ENCODE peak calls at places on chromosome 15, in six cellular contexts. F, O, A, I, T and Q are unnamed samples.

GRCh38 chr15:55277116-55277564 is 12.5 kb downstream of the RAB27A start:
- DNase-seq in F (no peak), O (no peak), A (no peak), I (peak), T (no peak), Q (no peak)

GRCh38 chr15:39417766-39418165 is 163.1 kb upstream of the THBS1 start:
- DNase-seq in F (no peak), O (no peak), A (no peak), I (no peak), T (no peak), Q (no peak)

GRCh38 chr15:56931674-56932507 is 13.4 kb downstream of the TCF12 start:
- DNase-seq in F (no peak), O (no peak), A (no peak), I (no peak), T (no peak), Q (no peak)

GRCh38 chr15:79962178-79962577 is 8.8 kb downstream of the BCL2A1 start:
- DNase-seq in F (no peak), O (no peak), A (no peak), I (no peak), T (no peak), Q (no peak)

GRCh38 chr15:37291920-37292319 is 191.6 kb upstream of the MEIS2 start:
- DNase-seq in F (no peak), O (no peak), A (no peak), I (no peak), T (no peak), Q (no peak)

GRCh38 chr15:78103406-78104118 is 11.2 kb downstream of the SH2D7 start:
- DNase-seq in F (no peak), O (no peak), A (no peak), I (peak), T (no peak), Q (no peak)

GRCh38 chr15:39127925-39128617 is 452.8 kb upstream of the THBS1 start:
- DNase-seq in F (peak), O (no peak), A (no peak), I (no peak), T (peak), Q (no peak)

GRCh38 chr15:74651251-74651741 is 35.7 kb downstream of the CLK3 start:
- DNase-seq in F (no peak), O (peak), A (no peak), I (no peak), T (peak), Q (no peak)

GRCh38 chr15:82540984-82541431 is 751 bp upstream of the RPS17 start:
- DNase-seq in F (no peak), O (no peak), A (no peak), I (no peak), T (no peak), Q (no peak)

GRCh38 chr15:77040673-77041072 is 30.2 kb downstream of the TSPAN3 start:
- DNase-seq in F (no peak), O (no peak), A (no peak), I (no peak), T (no peak), Q (no peak)

GRCh38 chr15:53811530-53811929 is 52.1 kb upstream of the WDR72 start:
- DNase-seq in F (no peak), O (no peak), A (no peak), I (no peak), T (peak), Q (no peak)

GRCh38 chr15:52097176-52097575 is 15.4 kb downstream of the BCL2L10 start:
- DNase-seq in F (no peak), O (no peak), A (no peak), I (no peak), T (peak), Q (no peak)

GRCh38 chr15:49620174-49620573 is 444 bp downstream of the FAM227B start:
- DNase-seq in F (no peak), O (no peak), A (no peak), I (no peak), T (no peak), Q (no peak)

GRCh38 chr15:92118162-92118935 is 264.8 kb downstream of the SLCO3A1 start:
- DNase-seq in F (no peak), O (no peak), A (no peak), I (no peak), T (no peak), Q (no peak)

GRCh38 chr15:100687532-100688215 is 85.3 kb downstream of the ASB7 start:
- DNase-seq in F (no peak), O (no peak), A (no peak), I (no peak), T (no peak), Q (no peak)

GRCh38 chr15:40776537-40777141 is 6.9 kb downstream of the C15orf62 start:
- DNase-seq in F (no peak), O (no peak), A (no peak), I (peak), T (no peak), Q (no peak)

GRCh38 chr15:83380026-83380425 is 67.1 kb upstream of the SH3GL3 start:
- DNase-seq in F (no peak), O (no peak), A (no peak), I (no peak), T (no peak), Q (no peak)

GRCh38 chr15:47614341-47614740 is 103.0 kb upstream of the SEMA6D start:
- DNase-seq in F (no peak), O (no peak), A (no peak), I (no peak), T (no peak), Q (no peak)

GRCh38 chr15:95556866-95557225 is 773.7 kb upstream of the NR2F2 start:
- DNase-seq in F (peak), O (no peak), A (no peak), I (no peak), T (no peak), Q (no peak)

GRCh38 chr15:85767785-85768529 is 26.8 kb downstream of the KLHL25 start:
- DNase-seq in F (peak), O (no peak), A (no peak), I (no peak), T (no peak), Q (no peak)

GRCh38 chr15:98951004-98951403 is 56.6 kb downstream of the PGPEP1L start:
- DNase-seq in F (no peak), O (no peak), A (no peak), I (no peak), T (no peak), Q (no peak)

GRCh38 chr15:25246641-25247417 is 192.0 kb downstream of the UBE3A start:
- DNase-seq in F (no peak), O (no peak), A (no peak), I (no peak), T (no peak), Q (peak)

GRCh38 chr15:51759557-51760070 is 8.2 kb downstream of the TMOD2 start:
- DNase-seq in F (no peak), O (no peak), A (no peak), I (no peak), T (peak), Q (no peak)

GRCh38 chr15:78540955-78541743 is 905 bp downstream of the PSMA4 start:
- DNase-seq in F (no peak), O (no peak), A (no peak), I (no peak), T (no peak), Q (no peak)

GRCh38 chr15:88574646-88575045 is 28.2 kb upstream of the DET1 start:
- DNase-seq in F (no peak), O (no peak), A (no peak), I (no peak), T (peak), Q (no peak)

GRCh38 chr15:77532846-77533245 is 99.9 kb downstream of the LINGO1 start:
- DNase-seq in F (no peak), O (no peak), A (no peak), I (no peak), T (no peak), Q (peak)

GRCh38 chr15:74954515-74954914 is 2.1 kb downstream of the RPP25 start:
- DNase-seq in F (no peak), O (no peak), A (no peak), I (no peak), T (no peak), Q (no peak)

GRCh38 chr15:86021281-86022264 is 58.1 kb upstream of the AGBL1 start:
- DNase-seq in F (peak), O (no peak), A (no peak), I (no peak), T (no peak), Q (no peak)

GRCh38 chr15:61598655-61599054 is 369.6 kb upstream of the RORA start:
- DNase-seq in F (no peak), O (no peak), A (no peak), I (no peak), T (peak), Q (no peak)

GRCh38 chr15:74464897-74465296 is 3.9 kb upstream of the UBL7 start:
- DNase-seq in F (no peak), O (no peak), A (no peak), I (no peak), T (no peak), Q (no peak)

GRCh38 chr15:85500729-85501128 is 120.3 kb downstream of the AKAP13 start:
- DNase-seq in F (no peak), O (no peak), A (no peak), I (no peak), T (no peak), Q (no peak)

GRCh38 chr15:28913171-28913765 is 27.5 kb downstream of the APBA2 start:
- DNase-seq in F (no peak), O (no peak), A (no peak), I (no peak), T (no peak), Q (no peak)

GRCh38 chr15:52102468-52102867 is 10.1 kb downstream of the BCL2L10 start:
- DNase-seq in F (no peak), O (no peak), A (no peak), I (no peak), T (no peak), Q (no peak)

GRCh38 chr15:93066834-93067648 is 22.0 kb downstream of the RGMA start:
- DNase-seq in F (no peak), O (no peak), A (no peak), I (no peak), T (no peak), Q (no peak)

GRCh38 chr15:50883903-50884302 is 24.6 kb upstream of the AP4E1 start:
- DNase-seq in F (peak), O (no peak), A (no peak), I (no peak), T (no peak), Q (no peak)

GRCh38 chr15:60006203-60006782 is 2.2 kb downstream of the FOXB1 start:
- DNase-seq in F (peak), O (no peak), A (peak), I (peak), T (peak), Q (no peak)